ENCODE peak calls at places on chromosomes 3 and 15, in four cellular contexts. W, Q, M and C are unnamed samples.
A peak's percentile ranks its signal among the peaks of the same experiment; 100 is the strongest.

GRCh38 chr15:78171864-78172472 is 22.8 kb downstream of the IDH3A start:
- DNase-seq in W (no peak), Q (no peak), M (no peak), C (no peak)

GRCh38 chr3:143134446-143134845 is 14.9 kb downstream of the CHST2 start:
- DNase-seq in W (no peak), Q (no peak), M (no peak), C (no peak)

GRCh38 chr3:106025151-106025722 is 156.4 kb upstream of the CBLB start:
- DNase-seq in W (no peak), Q (no peak), M (no peak), C (no peak)

GRCh38 chr3:88034463-88034862 is 24.3 kb downstream of the CGGBP1 start:
- DNase-seq in W (no peak), Q (no peak), M (no peak), C (peak; percentile 87)

GRCh38 chr15:40334941-40335795 is 5.6 kb downstream of the CCDC9B start:
- DNase-seq in W (no peak), Q (no peak), M (no peak), C (no peak)

GRCh38 chr15:92654662-92655061 is 913 bp downstream of the FAM174B start:
- DNase-seq in W (no peak), Q (no peak), M (no peak), C (no peak)

GRCh38 chr3:169668957-169669681 is 5.6 kb upstream of the MECOM start:
- DNase-seq in W (peak; percentile 86), Q (no peak), M (no peak), C (peak; percentile 77)

GRCh38 chr3:111151438-111151837 is 79.8 kb downstream of the NECTIN3 start:
- DNase-seq in W (no peak), Q (no peak), M (no peak), C (no peak)

GRCh38 chr15:26126070-26126469 is 262.9 kb upstream of the ATP10A start:
- DNase-seq in W (no peak), Q (no peak), M (no peak), C (no peak)